ENCODE peak calls at places on chromosomes 12 and 14, in five cellular contexts. One of them, this sample, is unnamed.

GRCh38 chr12:117686911-117687377 is 281.8 kb downstream of the KSR2 start:
- DNase-seq in left lung: no peak
- DNase-seq in T-cell: no peak
- DNase-seq in frontal cortex: no peak
- DNase-seq in DMS153: no peak
- DNase-seq in this sample: peak

GRCh38 chr12:113861708-113862312 is 104.3 kb downstream of the RBM19 start:
- DNase-seq in T-cell: no peak
- DNase-seq in DMS153: no peak
- DNase-seq in left lung: no peak
- DNase-seq in frontal cortex: no peak
- DNase-seq in this sample: no peak

GRCh38 chr12:100718212-100718611 is 76.4 kb upstream of the ANO4 start:
- DNase-seq in frontal cortex: no peak
- DNase-seq in left lung: no peak
- DNase-seq in T-cell: no peak
- DNase-seq in DMS153: no peak
- DNase-seq in this sample: no peak

GRCh38 chr12:58415716-58416115 is 474.3 kb downstream of the ATP23 start:
- DNase-seq in T-cell: no peak
- DNase-seq in left lung: no peak
- DNase-seq in DMS153: no peak
- DNase-seq in frontal cortex: no peak
- DNase-seq in this sample: no peak

GRCh38 chr14:72965249-72965648 is 39.0 kb downstream of the DCAF4 start:
- DNase-seq in T-cell: no peak
- DNase-seq in DMS153: no peak
- DNase-seq in frontal cortex: no peak
- DNase-seq in left lung: no peak
- DNase-seq in this sample: no peak

GRCh38 chr12:14828896-14829295 is 14.4 kb downstream of the ART4 start:
- DNase-seq in frontal cortex: no peak
- DNase-seq in T-cell: no peak
- DNase-seq in left lung: no peak
- DNase-seq in DMS153: no peak
- DNase-seq in this sample: no peak

GRCh38 chr12:95083938-95084337 is 10.5 kb upstream of the NR2C1 start:
- DNase-seq in frontal cortex: no peak
- DNase-seq in left lung: no peak
- DNase-seq in DMS153: no peak
- DNase-seq in T-cell: no peak
- DNase-seq in this sample: no peak

GRCh38 chr14:74516451-74517155 is 23.0 kb downstream of the ISCA2 start:
- DNase-seq in left lung: no peak
- DNase-seq in frontal cortex: no peak
- DNase-seq in DMS153: no peak
- DNase-seq in T-cell: no peak
- DNase-seq in this sample: no peak

GRCh38 chr12:132686831-132687210 is 321 bp downstream of the POLE start:
- DNase-seq in DMS153: no peak
- DNase-seq in frontal cortex: no peak
- DNase-seq in T-cell: no peak
- DNase-seq in left lung: no peak
- DNase-seq in this sample: peak

GRCh38 chr14:72443256-72443655 is 450.6 kb downstream of the DPF3 start:
- DNase-seq in DMS153: no peak
- DNase-seq in T-cell: no peak
- DNase-seq in left lung: no peak
- DNase-seq in frontal cortex: no peak
- DNase-seq in this sample: no peak

GRCh38 chr12:87439990-87440827 is 589.0 kb downstream of the C12orf50 start:
- DNase-seq in frontal cortex: no peak
- DNase-seq in T-cell: no peak
- DNase-seq in DMS153: no peak
- DNase-seq in left lung: no peak
- DNase-seq in this sample: no peak

GRCh38 chr14:45140661-45141187 is 5.0 kb downstream of the FANCM start:
- DNase-seq in frontal cortex: no peak
- DNase-seq in T-cell: no peak
- DNase-seq in left lung: no peak
- DNase-seq in DMS153: no peak
- DNase-seq in this sample: no peak

GRCh38 chr14:59093889-59094288 is 94.6 kb upstream of the DAAM1 start:
- DNase-seq in frontal cortex: no peak
- DNase-seq in left lung: no peak
- DNase-seq in DMS153: no peak
- DNase-seq in T-cell: no peak
- DNase-seq in this sample: no peak

GRCh38 chr12:109109756-109110350 is 6.5 kb upstream of the ACACB start:
- DNase-seq in DMS153: no peak
- DNase-seq in T-cell: no peak
- DNase-seq in frontal cortex: no peak
- DNase-seq in left lung: no peak
- DNase-seq in this sample: no peak

GRCh38 chr12:5718073-5718472 is 227.0 kb downstream of the ANO2 start:
- DNase-seq in frontal cortex: no peak
- DNase-seq in T-cell: no peak
- DNase-seq in DMS153: no peak
- DNase-seq in left lung: no peak
- DNase-seq in this sample: no peak

GRCh38 chr12:11535127-11535526 is 114.3 kb upstream of the ETV6 start:
- DNase-seq in DMS153: no peak
- DNase-seq in T-cell: no peak
- DNase-seq in left lung: no peak
- DNase-seq in frontal cortex: no peak
- DNase-seq in this sample: no peak

GRCh38 chr12:46388427-46388992 is 15.9 kb upstream of the SLC38A2 start:
- DNase-seq in frontal cortex: no peak
- DNase-seq in T-cell: no peak
- DNase-seq in DMS153: no peak
- DNase-seq in left lung: no peak
- DNase-seq in this sample: no peak

GRCh38 chr14:74261288-74261687 is 22.0 kb downstream of the VSX2 start:
- DNase-seq in T-cell: no peak
- DNase-seq in frontal cortex: no peak
- DNase-seq in DMS153: no peak
- DNase-seq in left lung: no peak
- DNase-seq in this sample: no peak

GRCh38 chr14:57533214-57533613 is 39.6 kb upstream of the CCDC198 start:
- DNase-seq in frontal cortex: no peak
- DNase-seq in DMS153: no peak
- DNase-seq in T-cell: no peak
- DNase-seq in left lung: no peak
- DNase-seq in this sample: no peak

GRCh38 chr14:51410846-51411245 is 170.8 kb downstream of the TMX1 start:
- DNase-seq in DMS153: no peak
- DNase-seq in T-cell: no peak
- DNase-seq in left lung: no peak
- DNase-seq in frontal cortex: no peak
- DNase-seq in this sample: no peak

GRCh38 chr12:39401459-39401858 is 41.5 kb downstream of the KIF21A start:
- DNase-seq in DMS153: no peak
- DNase-seq in T-cell: no peak
- DNase-seq in frontal cortex: no peak
- DNase-seq in left lung: no peak
- DNase-seq in this sample: no peak